ENCODE peak calls at places on chromosomes 6 and 20, in five cellular contexts. G is AG04450, N is tibial nerve, F is right lobe of liver, E is Panc1. A is an unnamed sample.

GRCh38 chr20:39195495-39196129 is 233.5 kb downstream of the DHX35 start:
- DNase-seq in G (no peak), N (no peak), F (no peak), E (no peak), A (no peak)

GRCh38 chr6:33692760-33693158 is 18.7 kb downstream of the UQCC2 start:
- DNase-seq in G (no peak), N (no peak), F (peak; percentile 56), E (no peak), A (no peak)

GRCh38 chr6:49987749-49988148 is 18.3 kb upstream of the DEFB113 start:
- DNase-seq in G (no peak), N (no peak), F (no peak), E (no peak), A (no peak)

GRCh38 chr20:10642859-10643559 is 30.8 kb downstream of the JAG1 start:
- DNase-seq in G (no peak), N (no peak), F (no peak), E (no peak), A (no peak)

GRCh38 chr20:2162125-2162822 is 60.6 kb downstream of the STK35 start:
- DNase-seq in G (no peak), N (no peak), F (no peak), E (no peak), A (no peak)

GRCh38 chr6:113636357-113636824 is 220.8 kb upstream of the MARCKS start:
- DNase-seq in G (no peak), N (no peak), F (no peak), E (no peak), A (no peak)

GRCh38 chr6:54847799-54848597 is 1.4 kb downstream of the FAM83B start:
- DNase-seq in G (peak; percentile 11), N (no peak), F (no peak), E (peak; percentile 28), A (peak; percentile 86)

GRCh38 chr20:46802696-46803445 is 91.8 kb upstream of the EYA2 start:
- DNase-seq in G (no peak), N (no peak), F (no peak), E (no peak), A (no peak)

GRCh38 chr20:63735859-63736718 is at the start of gene LIME1:
- DNase-seq in G (no peak), N (no peak), F (peak; percentile 94), E (no peak), A (no peak)

DNA sequence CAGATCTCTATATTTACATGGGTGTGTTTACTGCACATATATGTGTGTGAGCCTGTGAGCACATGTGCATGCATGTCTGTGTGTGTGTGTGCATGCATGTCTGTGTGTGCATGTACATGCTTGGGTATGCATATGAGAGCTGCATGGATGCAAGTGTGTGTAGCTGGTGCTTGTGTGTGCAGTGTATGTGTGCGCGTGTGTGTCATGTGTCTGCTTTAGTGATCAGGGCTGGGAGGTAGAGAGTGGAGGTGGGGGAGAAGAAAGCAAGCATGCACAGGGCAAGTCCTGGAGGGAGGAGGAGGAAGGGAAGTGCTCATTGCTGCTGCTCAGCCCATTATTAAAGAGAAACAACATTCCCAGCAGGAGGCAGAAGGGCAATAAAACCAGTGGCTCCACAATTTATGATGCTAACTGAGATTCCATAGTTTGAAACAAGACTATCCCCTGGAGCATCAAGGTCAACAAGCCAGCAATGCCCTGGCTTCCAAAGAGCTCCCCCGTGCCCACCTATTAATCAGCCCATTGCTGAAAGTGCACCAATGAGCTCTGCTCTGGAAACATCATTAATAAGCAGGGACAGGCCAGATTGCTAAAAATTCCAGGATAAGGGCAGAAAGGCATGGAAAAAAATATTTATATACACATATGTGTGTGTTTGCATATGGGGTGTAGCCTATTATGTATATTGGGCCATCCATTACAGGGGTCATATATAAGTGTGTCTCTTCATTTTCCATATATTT is 414.0 kb downstream of the MAFB start:
- DNase-seq in G (no peak), N (no peak), F (no peak), E (no peak), A (no peak)
- H3K27ac ChIP-seq in G (no peak overlapping the region), N (no peak overlapping the region), F (no peak overlapping the region), E (no peak overlapping the region), A (no peak overlapping the region)

DNA sequence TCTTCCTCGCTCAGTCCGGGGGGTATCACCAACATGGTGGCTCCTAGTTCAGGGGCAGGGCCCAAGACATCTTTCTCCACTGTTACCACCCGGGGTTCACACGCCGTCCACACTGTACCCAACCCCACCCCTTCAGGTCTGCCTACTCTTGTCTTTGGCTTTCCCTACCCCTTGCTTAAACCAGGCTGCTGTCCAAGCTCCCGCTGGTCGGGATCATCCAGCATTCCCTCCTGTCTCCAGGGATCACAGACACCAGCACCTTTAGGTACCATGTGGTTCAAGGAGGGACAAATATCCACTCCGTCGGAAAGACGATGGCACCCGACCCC is 395 bp downstream of the NELFE start:
- DNase-seq in G (no peak), N (no peak), F (no peak), E (no peak), A (no peak)
- H3K27ac ChIP-seq in G (peak overlapping the region; percentile 52), N (peak overlapping the region; percentile 93), F (peak overlapping the region; percentile 59), E (peak overlapping the region; percentile 96), A (peak overlapping the region; percentile 45)

GRCh38 chr20:36777576-36777975 is 4.0 kb upstream of the DSN1 start:
- DNase-seq in G (no peak), N (no peak), F (no peak), E (no peak), A (no peak)

GRCh38 chr20:36773548-36774242 is at the start of gene DSN1:
- DNase-seq in G (peak; percentile 95), N (peak; percentile 96), F (peak; percentile 99), E (peak; percentile 89), A (peak; percentile 69)

GRCh38 chr20:36775196-36775595 is 1.6 kb upstream of the DSN1 start:
- DNase-seq in G (no peak), N (peak; percentile 51), F (no peak), E (no peak), A (no peak)

GRCh38 chr20:36777152-36777551 is 3.6 kb upstream of the DSN1 start:
- DNase-seq in G (no peak), N (no peak), F (no peak), E (no peak), A (no peak)

GRCh38 chr20:36775826-36776225 is 2.3 kb upstream of the DSN1 start:
- DNase-seq in G (no peak), N (no peak), F (no peak), E (no peak), A (no peak)
- H3K27ac ChIP-seq in G (no peak overlapping the region), N (peak overlapping the region; percentile 98), F (no peak overlapping the region), E (no peak overlapping the region), A (no peak overlapping the region)

GRCh38 chr6:35297541-35298481 is at the start of gene DEF6:
- DNase-seq in G (peak; percentile 60), N (peak; percentile 64), F (peak; percentile 81), E (peak; percentile 35), A (peak; percentile 77)
- H3K27ac ChIP-seq in G (no peak within 1 kb of the TSS), N (peak within 1 kb of the TSS; percentile 48), F (peak within 1 kb of the TSS; percentile 40), E (no peak within 1 kb of the TSS), A (peak within 1 kb of the TSS; percentile 87)

DNA sequence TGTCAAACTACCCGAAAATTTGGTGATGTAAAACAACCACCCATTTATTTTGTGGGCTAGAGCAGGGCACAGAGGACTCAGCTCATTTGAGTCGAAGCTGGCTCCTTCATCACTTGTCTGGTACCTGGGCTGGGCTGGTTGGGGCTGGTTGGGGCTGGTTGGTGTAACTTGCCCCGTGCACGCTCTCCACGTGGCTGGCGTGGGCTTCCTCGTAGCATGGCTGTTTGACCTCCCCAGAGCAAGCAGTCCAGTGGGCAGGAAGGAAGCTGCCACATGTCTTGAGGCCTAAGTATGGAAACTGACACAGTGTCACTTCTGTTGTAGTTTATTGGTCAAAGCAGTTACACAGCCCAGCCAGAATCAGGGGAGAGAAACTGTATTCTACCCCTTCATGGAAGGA is 27.1 kb downstream of the BCAS4 start:
- DNase-seq in G (no peak), N (no peak), F (no peak), E (no peak), A (no peak)
- H3K27ac ChIP-seq in G (no peak overlapping the region), N (no peak overlapping the region), F (no peak overlapping the region), E (no peak overlapping the region), A (no peak overlapping the region)

GRCh38 chr6:82362144-82362543 is 1.5 kb upstream of the TPBG start:
- DNase-seq in G (no peak), N (no peak), F (no peak), E (no peak), A (no peak)

GRCh38 chr6:82363368-82364086 is at the start of gene TPBG:
- DNase-seq in G (peak; percentile 37), N (peak; percentile 19), F (peak; percentile 57), E (peak; percentile 62), A (no peak)

GRCh38 chr6:82364087-82365010 is 732 bp downstream of the TPBG start:
- DNase-seq in G (no peak), N (peak; percentile 33), F (peak; percentile 52), E (no peak), A (no peak)

GRCh38 chr6:82362868-82363267 is 749 bp upstream of the TPBG start:
- DNase-seq in G (peak; percentile 81), N (no peak), F (no peak), E (no peak), A (no peak)

GRCh38 chr6:82365011-82365751 is 1.6 kb downstream of the TPBG start:
- DNase-seq in G (no peak), N (no peak), F (no peak), E (no peak), A (no peak)
- H3K27ac ChIP-seq in G (peak overlapping the region; percentile 99), N (peak overlapping the region; percentile 65), F (no peak overlapping the region), E (peak overlapping the region; percentile 93), A (peak overlapping the region; percentile 95)

DNA sequence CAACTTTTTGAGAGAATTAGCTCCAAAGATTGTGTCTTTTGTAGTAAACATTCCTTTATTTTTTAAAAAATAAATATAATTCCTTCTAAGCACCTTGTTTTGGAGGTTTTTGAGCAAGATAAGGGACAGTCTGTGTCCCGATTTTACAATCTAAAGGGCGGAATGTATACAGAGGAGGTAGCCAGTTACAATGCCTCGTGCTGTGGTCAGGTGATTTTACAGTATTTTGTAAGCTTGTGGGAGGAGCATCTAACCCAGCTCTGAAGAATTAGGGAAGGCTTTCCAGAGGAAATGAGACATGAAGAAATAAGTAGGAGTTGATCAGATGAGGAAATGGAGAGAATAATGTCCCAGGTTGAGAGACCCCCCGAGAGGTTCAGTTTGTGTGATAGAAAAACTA is 1.3 kb downstream of the HINT3 start:
- DNase-seq in G (no peak), N (peak; percentile 62), F (no peak), E (no peak), A (no peak)
- H3K27ac ChIP-seq in G (no peak overlapping the region), N (peak overlapping the region; percentile 93), F (peak overlapping the region; percentile 98), E (peak overlapping the region; percentile 79), A (peak overlapping the region; percentile 73)

GRCh38 chr20:4171538-4172116 is 156.3 kb upstream of the RNF24 start:
- DNase-seq in G (no peak), N (no peak), F (no peak), E (no peak), A (no peak)
- H3K27ac ChIP-seq in G (peak overlapping the region; percentile 39), N (peak overlapping the region; percentile 88), F (peak overlapping the region; percentile 3), E (peak overlapping the region; percentile 81), A (peak overlapping the region; percentile 58)